ENCODE peak calls at places on chromosome 9, in four cellular contexts. S is kidney glomerular epithelial cell; I is HL-60; R is activated CD4-positive, alpha-beta T cell treated with anti-CD3 and anti-CD28 coated beads, Interleukin-2, amount 50 U/mL, for 1 hour. Q is an unnamed sample.

GRCh38 chr9:115118471-115119156 is 657 bp upstream of the TNC start:
- DNase-seq in S (peak; percentile 85), I (no peak), R (no peak), Q (peak; percentile 84)

GRCh38 chr9:75064307-75065025 is 23.5 kb downstream of the NMRK1 start:
- DNase-seq in S (peak; percentile 19), I (no peak), R (no peak), Q (no peak)

GRCh38 chr9:126112135-126112720 is 214.4 kb upstream of the MVB12B start:
- DNase-seq in S (no peak), I (no peak), R (no peak), Q (no peak)

GRCh38 chr9:137500666-137501397 is 41.7 kb upstream of the NSMF start:
- DNase-seq in S (no peak), I (no peak), R (no peak), Q (no peak)

GRCh38 chr9:127979333-127980055 is 1.3 kb downstream of the EEIG1 start:
- DNase-seq in S (peak; percentile 7), I (no peak), R (no peak), Q (no peak)

GRCh38 chr9:84754896-84755295 is 85.4 kb downstream of the NTRK2 start:
- DNase-seq in S (no peak), I (no peak), R (no peak), Q (no peak)

GRCh38 chr9:4143951-4144717 is 155.7 kb downstream of the GLIS3 start:
- DNase-seq in S (peak; percentile 70), I (no peak), R (no peak), Q (peak; percentile 45)

GRCh38 chr9:109447329-109448076 is 50.6 kb downstream of the PTPN3 start:
- DNase-seq in S (no peak), I (no peak), R (no peak), Q (no peak)

GRCh38 chr9:19320495-19320894 is 59.5 kb downstream of the RPS6 start:
- DNase-seq in S (no peak), I (no peak), R (no peak), Q (no peak)

GRCh38 chr9:111349766-111350165 is 19.7 kb upstream of the OR2K2 start:
- DNase-seq in S (no peak), I (no peak), R (no peak), Q (no peak)

GRCh38 chr9:4743131-4743875 is 2.3 kb upstream of the AK3 start:
- DNase-seq in S (no peak), I (no peak), R (no peak), Q (no peak)

GRCh38 chr9:93207860-93208734 is 24.2 kb downstream of the WNK2 start:
- DNase-seq in S (no peak), I (no peak), R (no peak), Q (no peak)

GRCh38 chr9:136267261-136268111 is 21.9 kb upstream of the QSOX2 start:
- DNase-seq in S (peak; percentile 60), I (peak; percentile 67), R (peak; percentile 83), Q (peak; percentile 50)

GRCh38 chr9:124497441-124497840 is 9.8 kb downstream of the NR5A1 start:
- DNase-seq in S (no peak), I (no peak), R (no peak), Q (no peak)

GRCh38 chr9:132986114-132986513 is 7.6 kb downstream of the GFI1B start:
- DNase-seq in S (no peak), I (no peak), R (no peak), Q (no peak)

GRCh38 chr9:17775646-17776045 is 196.8 kb downstream of the SH3GL2 start:
- DNase-seq in S (no peak), I (no peak), R (no peak), Q (no peak)

GRCh38 chr9:135785013-135785575 is 83.1 kb downstream of the KCNT1 start:
- DNase-seq in S (no peak), I (no peak), R (no peak), Q (no peak)

GRCh38 chr9:3597792-3598191 is 72.0 kb upstream of the RFX3 start:
- DNase-seq in S (no peak), I (no peak), R (no peak), Q (no peak)

GRCh38 chr9:120583958-120584369 is 4.0 kb upstream of the CDK5RAP2 start:
- DNase-seq in S (peak; percentile 53), I (peak; percentile 88), R (peak; percentile 16), Q (peak; percentile 87)

GRCh38 chr9:97293207-97293721 is 14.2 kb upstream of the CCDC180 start:
- DNase-seq in S (peak; percentile 1), I (no peak), R (no peak), Q (peak; percentile 88)

GRCh38 chr9:116030532-116030931 is 123.1 kb upstream of the PAPPA start:
- DNase-seq in S (no peak), I (no peak), R (no peak), Q (no peak)

GRCh38 chr9:117543089-117543488 is 128.2 kb upstream of the ASTN2 start:
- DNase-seq in S (no peak), I (no peak), R (no peak), Q (no peak)

GRCh38 chr9:135344523-135344901 is 135.1 kb upstream of the PPP1R26 start:
- DNase-seq in S (no peak), I (no peak), R (no peak), Q (no peak)

GRCh38 chr9:71861618-71862017 is 49.4 kb downstream of the ABHD17B start:
- DNase-seq in S (no peak), I (no peak), R (no peak), Q (no peak)

GRCh38 chr9:17614246-17614645 is 35.4 kb downstream of the SH3GL2 start:
- DNase-seq in S (no peak), I (no peak), R (no peak), Q (no peak)

GRCh38 chr9:111356567-111357244 is 26.7 kb upstream of the OR2K2 start:
- DNase-seq in S (peak; percentile 60), I (no peak), R (no peak), Q (peak; percentile 86)

GRCh38 chr9:120350596-120350995 is 229.4 kb downstream of the CDK5RAP2 start:
- DNase-seq in S (no peak), I (no peak), R (no peak), Q (no peak)

GRCh38 chr9:99416007-99416406 is 193.9 kb downstream of the SEC61B start:
- DNase-seq in S (no peak), I (peak; percentile 18), R (no peak), Q (no peak)

GRCh38 chr9:123129411-123129810 is 95.9 kb downstream of the GPR21 start:
- DNase-seq in S (no peak), I (no peak), R (no peak), Q (no peak)

GRCh38 chr9:20593551-20593950 is 28.7 kb downstream of the MLLT3 start:
- DNase-seq in S (no peak), I (no peak), R (no peak), Q (no peak)

GRCh38 chr9:137245450-137246421 is 4.6 kb downstream of the TUBB4B start:
- DNase-seq in S (no peak), I (no peak), R (no peak), Q (no peak)

GRCh38 chr9:91421987-91422765 is 1.5 kb downstream of the NFIL3 start:
- DNase-seq in S (peak; percentile 46), I (no peak), R (no peak), Q (no peak)

GRCh38 chr9:115393976-115394775 is 276.2 kb upstream of the TNC start:
- DNase-seq in S (peak; percentile 18), I (no peak), R (no peak), Q (no peak)

GRCh38 chr9:95481000-95481399 is 35.8 kb downstream of the PTCH1 start:
- DNase-seq in S (no peak), I (no peak), R (no peak), Q (no peak)

GRCh38 chr9:114224247-114224610 is 68.9 kb downstream of the COL27A1 start:
- DNase-seq in S (no peak), I (no peak), R (no peak), Q (peak; percentile 53)

Q was measured in RCC 7860.